ENCODE peak calls at places on chromosomes 11 and 22, in four cellular contexts. P, G, H and O are unnamed samples. For H3K27me3, the result is how much of the 10 kb centered on the place peaks cover.

GRCh38 chr11:19827399-19828135 is 114.9 kb downstream of the NAV2 start:
- DNase-seq in G (no peak), H (no peak), P (no peak), O (no peak)

GRCh38 chr11:46447544-46447943 is 56.0 kb upstream of the CHRM4 start:
- DNase-seq in G (no peak), H (no peak), P (no peak), O (no peak)

GRCh38 chr22:42662114-42663021 is 13.2 kb upstream of the CYB5R3 start:
- DNase-seq in G (no peak), P (peak), H (peak), O (no peak)

GRCh38 chr11:13602844-13603243 is 65.6 kb upstream of the FAR1 start:
- DNase-seq in G (no peak), H (no peak), P (no peak), O (no peak)

GRCh38 chr11:68342459-68343158 is 30.2 kb downstream of the LRP5 start:
- DNase-seq in H (no peak), G (peak), P (peak), O (no peak)

GRCh38 chr22:27431896-27432295 is 369.7 kb downstream of the MN1 start:
- DNase-seq in G (no peak), P (no peak), H (no peak), O (no peak)

GRCh38 chr11:57742087-57742452 is 779 bp downstream of the SELENOH start:
- DNase-seq in P (no peak), H (no peak), G (no peak), O (no peak)

GRCh38 chr11:112613051-112613972 is 347.9 kb upstream of the NCAM1 start:
- DNase-seq in P (peak), H (no peak), G (peak), O (no peak)

GRCh38 chr11:72860010-72860409 is 45.8 kb downstream of the ATG16L2 start:
- DNase-seq in H (no peak), P (no peak), G (no peak), O (no peak)

GRCh38 chr11:98587884-98588283 is 432.9 kb upstream of the CNTN5 start:
- DNase-seq in P (no peak), H (no peak), G (no peak), O (no peak)

GRCh38 chr11:17479284-17480214 is 2.9 kb upstream of the ABCC8 start:
- DNase-seq in G (peak), P (peak), H (peak), O (no peak)
- H3K27me3 ChIP-seq in G (under half), P (under half), H (under half), O (under half)

GRCh38 chr11:65260756-65261590 is 789 bp upstream of the POLA2 start:
- DNase-seq in P (no peak), H (peak), G (no peak), O (no peak)
- H3K27ac ChIP-seq in P (peak), H (peak), G (peak), O (peak)

GRCh38 chr11:61581030-61581928 is at the start of gene SYT7:
- DNase-seq in G (peak), P (peak), H (peak), O (peak)

GRCh38 chr11:61578819-61579218 is 2.1 kb downstream of the SYT7 start:
- DNase-seq in H (no peak), P (no peak), G (no peak), O (no peak)

GRCh38 chr11:61579398-61580291 is 1.2 kb downstream of the SYT7 start:
- DNase-seq in P (no peak), G (no peak), H (no peak), O (no peak)

GRCh38 chr11:61581931-61582330 is 1.1 kb upstream of the SYT7 start:
- DNase-seq in H (no peak), P (no peak), G (no peak), O (no peak)

DNA sequence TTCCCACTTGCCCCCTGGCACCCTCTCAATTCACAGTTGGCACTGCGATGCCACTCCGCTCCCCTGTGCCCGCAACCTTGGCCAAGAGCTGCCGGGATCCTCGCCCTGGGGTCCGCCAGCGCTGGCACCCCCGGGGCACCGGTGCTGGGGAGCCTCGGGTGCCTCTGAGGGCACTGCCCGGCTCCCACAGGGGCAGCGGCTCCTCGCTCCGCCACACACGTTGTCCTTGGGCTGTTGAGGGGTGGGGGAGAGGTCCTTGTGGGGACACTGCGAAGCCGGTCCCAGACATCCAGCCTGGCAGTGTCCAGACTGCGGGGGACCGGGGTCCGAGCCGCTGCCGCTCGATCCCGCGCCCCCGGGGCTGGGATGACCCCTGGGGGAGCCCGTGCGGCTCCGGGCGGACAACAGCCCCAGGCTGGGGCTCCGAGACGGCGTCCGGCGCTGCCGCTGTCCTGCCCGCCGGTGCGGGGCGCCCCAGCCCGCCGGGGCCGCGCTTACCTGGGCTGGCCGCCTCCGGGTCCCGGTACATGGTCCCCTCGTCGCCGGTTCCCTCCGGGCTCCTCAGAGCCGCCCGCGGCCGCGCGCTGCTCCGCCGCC is 486 bp downstream of the SYT7 start:
- DNase-seq in G (no peak), P (no peak), H (no peak), O (no peak)
- TF ChIP-seq CTCF in G (no peak), P (no peak), H (no peak), O (no peak)

GRCh38 chr11:2273311-2273710 is 2.9 kb upstream of the ASCL2 start:
- DNase-seq in G (no peak), H (no peak), P (no peak), O (no peak)
- H3K27me3 ChIP-seq in G (under half), H (half or more), P (under half), O (under half)

DNA sequence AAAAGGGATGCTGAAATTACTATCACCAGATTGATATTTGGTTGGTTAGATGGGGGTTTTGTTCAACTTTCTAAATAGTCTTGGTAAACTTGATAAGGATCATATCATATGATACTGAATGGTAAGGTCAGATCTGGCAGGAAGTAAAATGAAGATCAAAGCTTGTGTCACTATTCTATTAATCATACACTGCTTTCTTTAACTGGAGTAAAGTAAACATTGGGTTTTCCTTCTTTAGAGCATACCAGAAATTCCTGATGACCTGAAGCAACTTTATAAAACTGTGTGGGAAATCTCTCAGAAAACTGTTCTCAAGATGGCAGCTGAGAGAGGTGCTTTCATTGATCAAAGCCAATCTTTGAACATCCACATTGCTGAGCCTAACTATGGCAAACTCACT is 40.2 kb downstream of the RRM1 start:
- DNase-seq in G (no peak), P (peak), H (no peak), O (peak)
- H3K27ac ChIP-seq in G (no peak), P (peak), H (no peak), O (no peak)

GRCh38 chr22:35736701-35737100 is 19.0 kb downstream of the APOL5 start:
- DNase-seq in G (no peak), P (no peak), H (no peak), O (no peak)

GRCh38 chr22:35739076-35739475 is 21.4 kb downstream of the APOL5 start:
- DNase-seq in G (no peak), P (no peak), H (no peak), O (no peak)

GRCh38 chr22:35740616-35741015 is 22.9 kb downstream of the APOL5 start:
- DNase-seq in G (no peak), H (no peak), P (no peak), O (no peak)

GRCh38 chr22:35742342-35743100 is 24.8 kb downstream of the APOL5 start:
- DNase-seq in H (no peak), G (peak), P (peak), O (no peak)

DNA sequence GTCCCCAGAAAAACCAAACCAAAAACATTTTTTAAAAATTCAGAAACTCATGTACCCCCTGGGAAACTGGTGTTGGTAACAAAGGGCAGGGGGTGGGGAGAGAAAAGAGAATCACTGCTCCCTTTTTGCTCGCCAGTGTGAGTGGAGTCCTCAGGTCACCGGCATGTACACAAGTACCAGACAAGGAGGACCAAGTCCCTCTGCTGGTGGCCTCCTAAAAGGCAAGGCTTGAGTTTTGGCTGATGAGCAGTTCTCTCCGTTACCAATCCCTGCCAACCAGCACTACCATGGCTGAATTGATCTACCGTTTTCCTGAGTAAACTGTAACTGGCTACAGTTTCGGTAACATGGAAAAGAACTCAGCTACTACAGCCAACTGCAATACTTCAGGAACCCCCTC is 22.0 kb downstream of the APOL5 start:
- DNase-seq in H (no peak), G (no peak), P (no peak), O (no peak)
- TF ChIP-seq CTCF in H (peak), G (peak), P (peak), O (peak)

GRCh38 chr22:45966892-45967365 is 10.0 kb downstream of the WNT7B start:
- DNase-seq in P (no peak), G (no peak), H (no peak), O (no peak)
- H3K27me3 ChIP-seq in P (under half), G (under half), H (half or more), O (under half)